ENCODE peak calls at places on chromosome 17, in ten cellular contexts. V, K, M, W, H, A, F, L, N and Y are unnamed samples.

GRCh38 chr17:42282478-42283080 is 5.7 kb upstream of the STAT5A start:
- DNase-seq in V (no peak), K (peak), M (peak), W (no peak), H (no peak), A (no peak), F (peak), L (no peak), N (no peak), Y (no peak)

GRCh38 chr17:77200711-77201110 is 59.9 kb downstream of the SEC14L1 start:
- DNase-seq in V (no peak), K (no peak), M (no peak), W (no peak), H (no peak), A (no peak), F (no peak), L (no peak), N (no peak), Y (no peak)

GRCh38 chr17:13735861-13736260 is 134.1 kb upstream of the HS3ST3A1 start:
- DNase-seq in V (no peak), K (no peak), M (no peak), W (no peak), H (no peak), A (peak), F (no peak), L (no peak), N (no peak), Y (no peak)

GRCh38 chr17:76276461-76277299 is 11.5 kb downstream of the UBALD2 start:
- DNase-seq in V (no peak), K (no peak), M (no peak), W (no peak), H (no peak), A (peak), F (no peak), L (no peak), N (peak), Y (no peak)

GRCh38 chr17:19371259-19372003 is 6.9 kb upstream of the MAPK7 start:
- DNase-seq in V (no peak), K (no peak), M (no peak), W (peak), H (no peak), A (no peak), F (peak), L (no peak), N (no peak), Y (no peak)

GRCh38 chr17:83101805-83102480 is 22.5 kb downstream of the METRNL start:
- DNase-seq in V (no peak), K (no peak), M (no peak), W (no peak), H (no peak), A (no peak), F (no peak), L (no peak), N (no peak), Y (no peak)

GRCh38 chr17:62681061-62681938 is 53.8 kb downstream of the MRC2 start:
- DNase-seq in V (no peak), K (no peak), M (no peak), W (no peak), H (no peak), A (no peak), F (peak), L (no peak), N (no peak), Y (no peak)

GRCh38 chr17:2222901-2223616 is 80.5 kb downstream of the SMG6 start:
- DNase-seq in V (no peak), K (no peak), M (peak), W (peak), H (peak), A (no peak), F (no peak), L (peak), N (no peak), Y (no peak)

GRCh38 chr17:57548421-57549385 is 196.4 kb downstream of the CCDC182 start:
- DNase-seq in V (peak), K (no peak), M (no peak), W (no peak), H (no peak), A (no peak), F (peak), L (peak), N (no peak), Y (no peak)

GRCh38 chr17:80216473-80217456 is 3.4 kb downstream of the SGSH start:
- DNase-seq in V (no peak), K (no peak), M (no peak), W (no peak), H (no peak), A (no peak), F (no peak), L (no peak), N (no peak), Y (no peak)

GRCh38 chr17:57422574-57423164 is 166.3 kb downstream of the MSI2 start:
- DNase-seq in V (no peak), K (no peak), M (no peak), W (no peak), H (no peak), A (peak), F (no peak), L (peak), N (no peak), Y (no peak)

GRCh38 chr17:56887552-56888467 is 26.0 kb downstream of the TRIM25 start:
- DNase-seq in V (no peak), K (no peak), M (no peak), W (no peak), H (no peak), A (no peak), F (no peak), L (no peak), N (no peak), Y (no peak)

DNA sequence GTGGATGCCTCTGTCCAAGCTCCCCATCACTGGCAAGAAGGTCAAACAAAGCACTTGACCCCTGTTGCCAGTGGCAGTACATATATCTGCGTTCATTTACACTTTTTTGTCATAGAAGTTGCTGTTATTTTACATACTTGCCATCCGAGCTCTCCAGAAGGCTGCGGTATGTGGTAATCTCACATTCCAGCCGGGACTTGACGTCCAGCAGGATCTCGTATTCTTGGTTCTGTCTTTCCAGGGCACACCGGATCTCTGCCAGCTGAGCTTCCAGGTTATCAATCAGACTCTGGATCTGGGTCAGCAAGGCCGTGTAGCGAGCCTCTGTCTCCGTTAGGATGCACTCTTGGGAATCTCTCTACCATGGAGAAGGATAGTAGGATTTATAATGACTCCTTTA is 6.6 kb downstream of the KRT39 start:
- DNase-seq in V (no peak), K (peak), M (no peak), W (no peak), H (no peak), A (no peak), F (peak), L (no peak), N (no peak), Y (no peak)
- H3K4me3 ChIP-seq in V (no peak), K (no peak), M (no peak), W (no peak), H (no peak), A (no peak), F (no peak), L (no peak), N (no peak), Y (no peak)

GRCh38 chr17:3687949-3688614 is 7.9 kb downstream of the P2RX5 start:
- DNase-seq in V (peak), K (peak), M (no peak), W (no peak), H (no peak), A (no peak), F (peak), L (no peak), N (no peak), Y (no peak)
- H3K4me3 ChIP-seq in V (peak), K (no peak), M (no peak), W (no peak), H (no peak), A (no peak), F (no peak), L (no peak), N (no peak), Y (no peak)

GRCh38 chr17:12665263-12666210 is at the start of gene MYOCD:
- DNase-seq in V (no peak), K (peak), M (no peak), W (no peak), H (peak), A (no peak), F (peak), L (peak), N (no peak), Y (no peak)
- H3K4me3 ChIP-seq in V (no peak), K (peak), M (no peak), W (no peak), H (peak), A (peak), F (peak), L (peak), N (no peak), Y (no peak)

GRCh38 chr17:40341808-40342574 is 22.5 kb downstream of the GJD3 start:
- DNase-seq in V (no peak), K (peak), M (peak), W (peak), H (peak), A (no peak), F (peak), L (peak), N (peak), Y (no peak)
- H3K4me3 ChIP-seq in V (peak), K (peak), M (peak), W (peak), H (peak), A (peak), F (peak), L (peak), N (peak), Y (peak)

GRCh38 chr17:73290399-73291259 is 21.2 kb downstream of the CDC42EP4 start:
- DNase-seq in V (no peak), K (no peak), M (peak), W (no peak), H (no peak), A (no peak), F (no peak), L (peak), N (no peak), Y (no peak)
- H3K4me3 ChIP-seq in V (no peak), K (no peak), M (no peak), W (no peak), H (no peak), A (no peak), F (no peak), L (no peak), N (peak), Y (no peak)

GRCh38 chr17:33944412-33944811 is 310.7 kb upstream of the CCL2 start:
- DNase-seq in V (no peak), K (no peak), M (no peak), W (no peak), H (no peak), A (no peak), F (no peak), L (no peak), N (no peak), Y (no peak)
- H3K4me3 ChIP-seq in V (no peak), K (no peak), M (no peak), W (no peak), H (no peak), A (no peak), F (no peak), L (no peak), N (no peak), Y (no peak)

GRCh38 chr17:40287159-40287493 is 553 bp upstream of the CDC6 start:
- DNase-seq in V (no peak), K (no peak), M (no peak), W (no peak), H (no peak), A (no peak), F (no peak), L (no peak), N (no peak), Y (no peak)
- H3K4me3 ChIP-seq in V (peak), K (no peak), M (no peak), W (peak), H (peak), A (peak), F (no peak), L (no peak), N (no peak), Y (peak)

GRCh38 chr17:15651001-15651582 is 31.6 kb upstream of the FBXW10B start:
- DNase-seq in V (no peak), K (no peak), M (no peak), W (no peak), H (no peak), A (no peak), F (peak), L (no peak), N (peak), Y (no peak)

GRCh38 chr17:15648384-15648783 is 28.9 kb upstream of the FBXW10B start:
- DNase-seq in V (no peak), K (no peak), M (no peak), W (no peak), H (no peak), A (no peak), F (no peak), L (no peak), N (no peak), Y (no peak)

GRCh38 chr17:15649861-15650391 is 30.4 kb upstream of the FBXW10B start:
- DNase-seq in V (no peak), K (no peak), M (peak), W (no peak), H (no peak), A (no peak), F (peak), L (peak), N (peak), Y (no peak)

GRCh38 chr17:15652960-15653359 is 31.2 kb downstream of the TRIM16 start:
- DNase-seq in V (no peak), K (no peak), M (no peak), W (no peak), H (no peak), A (no peak), F (no peak), L (no peak), N (no peak), Y (no peak)

DNA sequence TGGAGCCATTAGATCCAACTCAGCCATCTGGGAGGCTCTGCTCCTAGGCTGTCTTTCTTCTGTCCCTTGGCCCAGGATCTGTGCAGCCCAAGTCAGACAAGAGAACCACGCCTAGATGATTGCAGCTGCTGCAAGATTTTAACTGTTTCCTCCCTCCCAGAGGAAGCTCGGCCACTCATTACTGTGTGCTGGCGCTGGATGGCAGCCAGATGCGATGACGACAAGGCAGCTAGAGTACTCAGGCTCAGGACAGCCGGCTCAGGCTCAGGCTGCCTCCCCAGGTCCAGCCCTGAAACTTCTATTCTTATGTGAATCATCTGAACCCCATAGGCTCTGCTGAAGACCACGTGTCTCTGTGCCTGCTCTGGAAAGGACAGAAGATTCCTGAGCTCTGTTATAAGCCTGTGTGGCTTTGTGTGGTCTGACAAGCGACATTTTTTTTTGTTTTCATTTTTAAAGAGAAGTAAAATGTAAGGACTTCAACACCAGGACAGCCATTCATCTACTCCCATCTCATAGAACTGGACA is 32.1 kb upstream of the FBXW10B start:
- DNase-seq in V (peak), K (peak), M (peak), W (no peak), H (peak), A (peak), F (peak), L (peak), N (peak), Y (peak)
- H3K4me3 ChIP-seq in V (no peak), K (no peak), M (no peak), W (no peak), H (peak), A (peak), F (no peak), L (peak), N (peak), Y (peak)

DNA sequence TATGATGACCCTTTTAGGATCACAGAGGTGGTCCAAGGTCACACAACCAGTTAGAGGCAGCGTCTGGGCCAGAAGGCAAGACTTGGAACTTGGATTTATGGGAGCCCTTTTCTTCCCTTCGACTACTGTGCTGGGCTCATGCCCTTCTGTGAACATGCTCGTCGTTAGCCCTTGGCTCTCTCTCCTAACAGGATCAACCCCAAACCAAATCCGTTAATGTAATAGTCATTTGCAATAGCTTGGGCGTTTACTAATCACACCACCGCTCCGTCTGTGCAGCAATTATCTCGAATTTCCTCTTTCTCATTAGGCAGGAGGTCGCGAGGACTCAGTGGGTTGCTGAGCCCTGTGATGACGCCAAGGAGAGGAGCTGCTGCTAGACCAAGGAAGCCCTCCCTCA is 114.6 kb downstream of the ENGASE start:
- DNase-seq in V (no peak), K (no peak), M (no peak), W (no peak), H (no peak), A (no peak), F (no peak), L (no peak), N (no peak), Y (no peak)
- H3K4me3 ChIP-seq in V (no peak), K (no peak), M (no peak), W (no peak), H (no peak), A (no peak), F (no peak), L (no peak), N (no peak), Y (no peak)